ENCODE peak calls at places on chromosomes 1 and 21, in ten cellular contexts. One of them, this sample, is unnamed.

GRCh38 chr1:160115545-160116276 is at the start of gene ATP1A2:
- DNase-seq in mammary epithelial cell: no peak
- DNase-seq in AG04449: no peak
- DNase-seq in endothelial cell: no peak
- DNase-seq in left lung: no peak
- DNase-seq in prostate gland: no peak
- DNase-seq in GM06990: no peak
- DNase-seq in fibroblast of the aortic adventitia: no peak
- DNase-seq in osteoblast: peak; percentile 74
- DNase-seq in tibial artery: peak; percentile 49
- DNase-seq in this sample: no peak

GRCh38 chr1:22831729-22832413 is 121.2 kb downstream of the EPHB2 start:
- DNase-seq in left lung: no peak
- DNase-seq in mammary epithelial cell: peak; percentile 98
- DNase-seq in fibroblast of the aortic adventitia: peak; percentile 76
- DNase-seq in GM06990: no peak
- DNase-seq in prostate gland: no peak
- DNase-seq in tibial artery: no peak
- DNase-seq in AG04449: no peak
- DNase-seq in osteoblast: peak; percentile 98
- DNase-seq in endothelial cell: no peak
- DNase-seq in this sample: no peak

GRCh38 chr21:27475363-27475955 is 508.6 kb upstream of the ADAMTS5 start:
- DNase-seq in AG04449: no peak
- DNase-seq in tibial artery: no peak
- DNase-seq in left lung: no peak
- DNase-seq in prostate gland: no peak
- DNase-seq in endothelial cell: no peak
- DNase-seq in fibroblast of the aortic adventitia: no peak
- DNase-seq in mammary epithelial cell: no peak
- DNase-seq in GM06990: no peak
- DNase-seq in osteoblast: no peak
- DNase-seq in this sample: no peak

GRCh38 chr1:180168786-180169640 is 14.3 kb downstream of the QSOX1 start:
- DNase-seq in left lung: no peak
- DNase-seq in fibroblast of the aortic adventitia: peak; percentile 27
- DNase-seq in GM06990: no peak
- DNase-seq in prostate gland: peak; percentile 50
- DNase-seq in tibial artery: no peak
- DNase-seq in AG04449: no peak
- DNase-seq in osteoblast: peak; percentile 77
- DNase-seq in endothelial cell: peak; percentile 67
- DNase-seq in mammary epithelial cell: no peak
- DNase-seq in this sample: no peak

GRCh38 chr1:173917635-173918493 is 737 bp upstream of the SERPINC1 start:
- DNase-seq in tibial artery: no peak
- DNase-seq in AG04449: no peak
- DNase-seq in fibroblast of the aortic adventitia: no peak
- DNase-seq in endothelial cell: no peak
- DNase-seq in mammary epithelial cell: no peak
- DNase-seq in prostate gland: no peak
- DNase-seq in osteoblast: no peak
- DNase-seq in left lung: no peak
- DNase-seq in GM06990: no peak
- DNase-seq in this sample: no peak

GRCh38 chr21:41926068-41926806 is 27.6 kb downstream of the C2CD2 start:
- DNase-seq in osteoblast: peak; percentile 76
- DNase-seq in GM06990: peak; percentile 49
- DNase-seq in tibial artery: no peak
- DNase-seq in mammary epithelial cell: peak; percentile 52
- DNase-seq in endothelial cell: no peak
- DNase-seq in prostate gland: peak; percentile 35
- DNase-seq in AG04449: no peak
- DNase-seq in fibroblast of the aortic adventitia: peak; percentile 64
- DNase-seq in left lung: no peak
- DNase-seq in this sample: no peak

GRCh38 chr1:10339815-10340214 is 59.0 kb upstream of the PGD start:
- DNase-seq in osteoblast: no peak
- DNase-seq in AG04449: no peak
- DNase-seq in GM06990: no peak
- DNase-seq in mammary epithelial cell: peak; percentile 48
- DNase-seq in prostate gland: no peak
- DNase-seq in endothelial cell: peak; percentile 46
- DNase-seq in left lung: no peak
- DNase-seq in fibroblast of the aortic adventitia: peak; percentile 89
- DNase-seq in tibial artery: no peak
- DNase-seq in this sample: no peak

GRCh38 chr1:236302941-236303340 is 21.2 kb upstream of the ERO1B start:
- DNase-seq in fibroblast of the aortic adventitia: no peak
- DNase-seq in GM06990: no peak
- DNase-seq in AG04449: no peak
- DNase-seq in mammary epithelial cell: peak; percentile 5
- DNase-seq in left lung: no peak
- DNase-seq in osteoblast: peak; percentile 34
- DNase-seq in endothelial cell: no peak
- DNase-seq in tibial artery: no peak
- DNase-seq in prostate gland: no peak
- DNase-seq in this sample: no peak

GRCh38 chr1:85049735-85050166 is 1.5 kb upstream of the MCOLN3 start:
- DNase-seq in endothelial cell: no peak
- DNase-seq in fibroblast of the aortic adventitia: no peak
- DNase-seq in GM06990: no peak
- DNase-seq in tibial artery: no peak
- DNase-seq in prostate gland: no peak
- DNase-seq in left lung: no peak
- DNase-seq in mammary epithelial cell: no peak
- DNase-seq in AG04449: no peak
- DNase-seq in osteoblast: no peak
- DNase-seq in this sample: no peak

GRCh38 chr1:85047144-85047471 is 1.2 kb downstream of the MCOLN3 start:
- DNase-seq in mammary epithelial cell: no peak
- DNase-seq in fibroblast of the aortic adventitia: no peak
- DNase-seq in AG04449: no peak
- DNase-seq in GM06990: no peak
- DNase-seq in prostate gland: no peak
- DNase-seq in endothelial cell: no peak
- DNase-seq in osteoblast: no peak
- DNase-seq in left lung: no peak
- DNase-seq in tibial artery: no peak
- DNase-seq in this sample: no peak

GRCh38 chr1:85047472-85048295 is 616 bp downstream of the MCOLN3 start:
- DNase-seq in prostate gland: no peak
- DNase-seq in AG04449: no peak
- DNase-seq in mammary epithelial cell: peak; percentile 1
- DNase-seq in fibroblast of the aortic adventitia: no peak
- DNase-seq in endothelial cell: peak; percentile 16
- DNase-seq in GM06990: peak; percentile 18
- DNase-seq in tibial artery: no peak
- DNase-seq in osteoblast: peak; percentile 69
- DNase-seq in left lung: peak; percentile 79
- DNase-seq in this sample: peak; percentile 21

DNA sequence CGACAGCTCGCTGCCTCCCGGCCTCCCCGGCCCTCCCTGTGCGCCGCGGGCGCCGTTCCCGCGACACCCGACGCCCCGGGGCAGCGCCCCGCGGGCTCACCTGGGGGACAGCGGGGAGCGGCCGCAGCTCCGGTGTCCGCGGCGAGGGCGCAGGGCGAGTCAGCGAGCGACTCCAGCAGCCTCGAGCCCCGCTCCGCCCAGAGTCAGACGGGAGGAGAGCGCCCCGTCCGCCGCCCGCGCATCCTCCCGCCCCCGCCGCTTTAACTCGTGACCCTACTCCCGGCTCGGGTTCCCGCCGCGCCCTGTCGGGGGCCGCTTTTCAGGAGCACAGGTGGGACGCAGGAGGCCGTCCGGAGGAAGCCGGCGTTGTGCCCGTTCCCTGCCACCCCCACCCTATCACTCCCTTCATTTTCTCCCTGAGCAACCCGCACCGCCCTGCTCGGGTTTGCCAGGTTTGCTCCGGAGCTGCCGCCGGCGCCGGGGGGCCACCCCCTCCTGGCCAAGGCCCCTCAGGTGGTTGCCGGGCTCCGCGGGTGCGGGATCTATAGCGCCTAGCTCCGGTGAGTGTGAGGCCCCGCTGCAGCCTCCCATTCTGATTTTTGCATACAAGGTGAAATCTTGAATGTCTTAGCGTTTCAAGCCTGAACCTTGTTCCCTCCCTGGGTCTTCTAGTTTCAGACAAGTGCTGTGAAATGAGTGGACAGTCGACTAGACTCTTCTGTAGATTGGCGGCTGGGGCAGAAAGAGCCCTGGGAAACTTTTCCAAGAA is at the start of gene MCOLN3:
- DNase-seq in left lung: peak; percentile 82
- DNase-seq in GM06990: peak; percentile 64
- DNase-seq in prostate gland: peak; percentile 25
- DNase-seq in osteoblast: peak; percentile 82
- DNase-seq in AG04449: no peak
- DNase-seq in tibial artery: peak; percentile 32
- DNase-seq in fibroblast of the aortic adventitia: no peak
- DNase-seq in mammary epithelial cell: peak; percentile 53
- DNase-seq in endothelial cell: peak; percentile 38
- DNase-seq in this sample: peak; percentile 42
- TF ChIP-seq CTCF in left lung: no peak
- TF ChIP-seq CTCF in GM06990: no peak
- TF ChIP-seq CTCF in prostate gland: no peak
- TF ChIP-seq CTCF in osteoblast: no peak
- TF ChIP-seq CTCF in AG04449: no peak
- TF ChIP-seq CTCF in tibial artery: no peak
- TF ChIP-seq CTCF in fibroblast of the aortic adventitia: no peak
- TF ChIP-seq CTCF in mammary epithelial cell: no peak
- TF ChIP-seq CTCF in endothelial cell: no peak
- TF ChIP-seq CTCF in this sample: no peak

DNA sequence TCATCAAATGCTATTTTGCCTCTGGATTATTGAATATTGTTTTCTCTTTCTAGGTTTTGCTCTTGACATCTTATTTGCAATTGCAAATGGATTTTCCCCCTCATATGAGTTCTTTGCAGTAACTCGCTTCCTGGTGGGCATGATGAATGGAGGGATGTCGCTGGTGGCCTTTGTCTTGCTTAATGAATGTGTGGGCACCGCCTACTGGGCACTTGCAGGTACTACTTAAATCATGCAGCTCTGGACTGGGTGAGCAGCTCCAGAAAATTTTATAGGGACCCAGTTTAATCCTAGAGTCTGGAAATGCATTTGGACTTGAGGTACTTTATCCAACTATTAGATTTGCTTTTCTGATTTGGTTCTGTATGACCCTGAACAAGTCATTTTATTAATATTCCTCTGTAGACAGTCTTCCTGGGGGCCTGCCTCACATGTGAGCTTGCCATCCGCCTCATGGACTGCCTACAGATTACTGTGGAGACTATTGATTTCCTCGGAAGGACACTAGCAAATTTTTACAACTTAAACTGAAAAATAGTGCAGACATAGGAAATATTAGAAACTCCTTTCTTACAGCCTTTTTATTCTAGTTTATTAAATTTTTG is 44.5 kb downstream of the SLC22A15 start:
- DNase-seq in fibroblast of the aortic adventitia: peak; percentile 60
- DNase-seq in GM06990: no peak
- DNase-seq in AG04449: peak; percentile 1
- DNase-seq in tibial artery: peak; percentile 39
- DNase-seq in prostate gland: peak; percentile 15
- DNase-seq in osteoblast: peak; percentile 80
- DNase-seq in endothelial cell: peak; percentile 67
- DNase-seq in mammary epithelial cell: peak; percentile 39
- DNase-seq in left lung: no peak
- DNase-seq in this sample: no peak
- TF ChIP-seq CTCF in fibroblast of the aortic adventitia: peak; percentile 69
- TF ChIP-seq CTCF in GM06990: peak; percentile 90
- TF ChIP-seq CTCF in AG04449: peak; percentile 56
- TF ChIP-seq CTCF in tibial artery: peak; percentile 34
- TF ChIP-seq CTCF in prostate gland: peak; percentile 28
- TF ChIP-seq CTCF in osteoblast: peak; percentile 72
- TF ChIP-seq CTCF in endothelial cell: peak; percentile 87
- TF ChIP-seq CTCF in mammary epithelial cell: peak; percentile 72
- TF ChIP-seq CTCF in left lung: peak; percentile 42
- TF ChIP-seq CTCF in this sample: no peak

GRCh38 chr1:245516178-245516829 is 361.5 kb downstream of the KIF26B start:
- DNase-seq in endothelial cell: no peak
- DNase-seq in GM06990: no peak
- DNase-seq in prostate gland: no peak
- DNase-seq in left lung: no peak
- DNase-seq in osteoblast: no peak
- DNase-seq in tibial artery: no peak
- DNase-seq in mammary epithelial cell: no peak
- DNase-seq in AG04449: no peak
- DNase-seq in fibroblast of the aortic adventitia: no peak
- DNase-seq in this sample: no peak

GRCh38 chr1:245512181-245512888 is 357.6 kb downstream of the KIF26B start:
- DNase-seq in fibroblast of the aortic adventitia: peak; percentile 56
- DNase-seq in GM06990: no peak
- DNase-seq in mammary epithelial cell: no peak
- DNase-seq in osteoblast: no peak
- DNase-seq in prostate gland: no peak
- DNase-seq in AG04449: no peak
- DNase-seq in endothelial cell: no peak
- DNase-seq in tibial artery: no peak
- DNase-seq in left lung: no peak
- DNase-seq in this sample: no peak

DNA sequence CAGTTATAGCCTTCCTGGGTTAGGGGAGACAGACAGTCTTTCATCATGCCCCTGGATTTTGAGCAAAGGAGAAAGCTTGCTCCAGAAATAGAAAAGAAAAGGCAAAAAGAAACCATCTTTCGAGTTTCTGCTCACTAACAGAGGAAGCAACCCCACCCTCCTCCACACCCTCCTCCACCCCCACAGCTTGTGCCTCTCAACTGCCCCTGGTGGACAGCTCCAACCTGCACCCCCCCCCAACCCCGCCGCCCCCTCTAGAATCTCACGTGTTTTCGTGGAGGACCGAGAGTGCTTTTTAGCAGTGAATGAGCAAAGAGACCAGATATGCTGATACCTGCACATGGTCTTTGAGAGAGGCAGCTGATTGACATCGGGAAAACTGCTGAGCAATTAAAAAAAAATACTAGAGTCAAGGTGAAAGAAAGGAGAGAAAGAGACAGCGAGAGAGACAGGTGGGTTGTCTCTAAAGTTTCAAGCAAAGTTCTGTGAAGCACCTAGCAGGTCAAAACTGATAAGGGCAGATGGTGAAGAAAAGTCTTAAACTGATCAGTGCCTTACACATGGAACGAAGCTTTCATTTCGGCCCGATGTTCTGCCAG is 358.3 kb downstream of the KIF26B start:
- DNase-seq in fibroblast of the aortic adventitia: peak; percentile 42
- DNase-seq in AG04449: no peak
- DNase-seq in prostate gland: no peak
- DNase-seq in tibial artery: no peak
- DNase-seq in GM06990: peak; percentile 9
- DNase-seq in endothelial cell: no peak
- DNase-seq in left lung: no peak
- DNase-seq in mammary epithelial cell: no peak
- DNase-seq in osteoblast: no peak
- DNase-seq in this sample: no peak
- TF ChIP-seq CTCF in fibroblast of the aortic adventitia: peak; percentile 52
- TF ChIP-seq CTCF in AG04449: no peak
- TF ChIP-seq CTCF in prostate gland: no peak
- TF ChIP-seq CTCF in tibial artery: no peak
- TF ChIP-seq CTCF in GM06990: peak; percentile 23
- TF ChIP-seq CTCF in endothelial cell: no peak
- TF ChIP-seq CTCF in left lung: no peak
- TF ChIP-seq CTCF in mammary epithelial cell: no peak
- TF ChIP-seq CTCF in osteoblast: no peak
- TF ChIP-seq CTCF in this sample: no peak

GRCh38 chr1:194369060-194369459 is 1182.6 kb upstream of the B3GALT2 start:
- DNase-seq in tibial artery: no peak
- DNase-seq in GM06990: no peak
- DNase-seq in AG04449: peak; percentile 21
- DNase-seq in osteoblast: no peak
- DNase-seq in left lung: no peak
- DNase-seq in endothelial cell: no peak
- DNase-seq in prostate gland: no peak
- DNase-seq in mammary epithelial cell: peak; percentile 55
- DNase-seq in fibroblast of the aortic adventitia: no peak
- DNase-seq in this sample: no peak
- TF ChIP-seq CTCF in tibial artery: no peak
- TF ChIP-seq CTCF in GM06990: no peak
- TF ChIP-seq CTCF in AG04449: no peak
- TF ChIP-seq CTCF in osteoblast: no peak
- TF ChIP-seq CTCF in left lung: no peak
- TF ChIP-seq CTCF in endothelial cell: no peak
- TF ChIP-seq CTCF in prostate gland: no peak
- TF ChIP-seq CTCF in mammary epithelial cell: no peak
- TF ChIP-seq CTCF in fibroblast of the aortic adventitia: no peak
- TF ChIP-seq CTCF in this sample: no peak

This sample was measured in activated B cell treated with CpG ODN at 0.5 μM for 24 hours.